ENCODE peak calls at places on chromosomes 5 and 9, in four cellular contexts. O, C, D and H are unnamed samples.

GRCh38 chr9:126705311-126705766 is 91.6 kb downstream of the LMX1B start:
- DNase-seq in C (peak), O (peak), D (peak), H (peak)

GRCh38 chr5:87909382-87909781 is 359.3 kb downstream of the TMEM161B start:
- DNase-seq in O (no peak), C (no peak), D (no peak), H (no peak)

GRCh38 chr9:110950041-110950645 is 88.1 kb downstream of the LPAR1 start:
- DNase-seq in C (no peak), O (no peak), D (no peak), H (no peak)

GRCh38 chr9:72292184-72292787 is 72.7 kb downstream of the ZFAND5 start:
- DNase-seq in C (no peak), O (peak), D (no peak), H (no peak)

GRCh38 chr9:116798521-116798920 is 111.4 kb downstream of the TRIM32 start:
- DNase-seq in C (no peak), D (no peak), O (no peak), H (no peak)

GRCh38 chr5:77697692-77698091 is 59.2 kb upstream of the OTP start:
- DNase-seq in C (no peak), O (no peak), D (no peak), H (no peak)

GRCh38 chr5:7927466-7928375 is 58.8 kb downstream of the MTRR start:
- DNase-seq in O (peak), C (no peak), D (peak), H (no peak)

GRCh38 chr5:58087131-58087530 is 372.8 kb downstream of the PLK2 start:
- DNase-seq in C (no peak), D (no peak), O (no peak), H (no peak)

GRCh38 chr9:111992523-111992922 is 95.9 kb downstream of the UGCG start:
- DNase-seq in D (no peak), C (no peak), O (no peak), H (no peak)

GRCh38 chr5:111934511-111934910 is 177.5 kb upstream of the NREP start:
- DNase-seq in D (no peak), O (no peak), C (no peak), H (no peak)

GRCh38 chr5:149367249-149367971 is 9.6 kb downstream of the PCYOX1L start:
- DNase-seq in D (peak), O (peak), C (no peak), H (peak)

GRCh38 chr9:107213080-107213479 is 70.0 kb upstream of the RAD23B start:
- DNase-seq in C (no peak), O (no peak), D (no peak), H (no peak)

GRCh38 chr5:39025456-39025855 is 48.7 kb downstream of the RICTOR start:
- DNase-seq in O (no peak), D (no peak), C (no peak), H (no peak)

GRCh38 chr5:107248065-107248695 is 422.6 kb downstream of the EFNA5 start:
- DNase-seq in D (peak), O (peak), C (no peak), H (peak)

GRCh38 chr9:5269249-5269715 is 35.2 kb downstream of the RLN2 start:
- DNase-seq in D (no peak), O (peak), C (no peak), H (no peak)

GRCh38 chr5:139148306-139148705 is 49.9 kb downstream of the SIL1 start:
- DNase-seq in C (peak), O (no peak), D (no peak), H (no peak)

GRCh38 chr5:137201876-137202275 is 297.2 kb downstream of the SPOCK1 start:
- DNase-seq in C (no peak), D (no peak), O (no peak), H (peak)

GRCh38 chr9:124452841-124453585 is 2.8 kb downstream of the ADGRD2 start:
- DNase-seq in O (no peak), C (no peak), D (no peak), H (peak)

GRCh38 chr9:119736478-119737454 is 367.5 kb upstream of the BRINP1 start:
- DNase-seq in O (no peak), D (no peak), C (no peak), H (no peak)

GRCh38 chr5:175027390-175027789 is 303.0 kb downstream of the MSX2 start:
- DNase-seq in O (no peak), D (no peak), C (no peak), H (no peak)

GRCh38 chr9:37591775-37592107 is 656 bp downstream of the TOMM5 start:
- DNase-seq in C (no peak), D (no peak), O (no peak), H (no peak)

GRCh38 chr9:105993921-105994715 is 299.8 kb downstream of the TMEM38B start:
- DNase-seq in C (no peak), O (no peak), D (no peak), H (no peak)

GRCh38 chr5:9391080-9391479 is 154.8 kb downstream of the SEMA5A start:
- DNase-seq in O (no peak), C (no peak), D (no peak), H (no peak)

GRCh38 chr5:73739650-73740049 is 113.7 kb downstream of the ARHGEF28 start:
- DNase-seq in O (no peak), D (no peak), C (no peak), H (no peak)
- H3K4me3 ChIP-seq in O (no peak), D (no peak), C (no peak), H (no peak)

GRCh38 chr9:96688215-96688614 is 33.1 kb upstream of the PRXL2C start:
- DNase-seq in C (no peak), O (no peak), D (no peak), H (no peak)
- H3K27ac ChIP-seq in C (peak), O (no peak), D (no peak), H (no peak)

GRCh38 chr5:3593771-3594513 is 1.7 kb upstream of the IRX1 start:
- DNase-seq in D (no peak), O (no peak), C (no peak), H (no peak)

GRCh38 chr5:3596261-3596825 is 711 bp downstream of the IRX1 start:
- DNase-seq in D (no peak), O (peak), C (no peak), H (no peak)

GRCh38 chr5:3595102-3595961 is at the start of gene IRX1:
- DNase-seq in C (no peak), D (no peak), O (peak), H (no peak)

GRCh38 chr5:3592298-3592697 is 3.3 kb upstream of the IRX1 start:
- DNase-seq in O (no peak), C (no peak), D (no peak), H (no peak)

GRCh38 chr5:3594514-3595101 is 1.0 kb upstream of the IRX1 start:
- DNase-seq in O (peak), C (no peak), D (no peak), H (no peak)
- H3K4me3 ChIP-seq in O (peak), C (peak), D (peak), H (no peak)

GRCh38 chr9:15885464-15885863 is 332.6 kb downstream of the CCDC171 start:
- DNase-seq in C (no peak), D (no peak), O (no peak), H (no peak)
- H3K27ac ChIP-seq in C (no peak), D (no peak), O (no peak), H (no peak)

GRCh38 chr9:97982191-97982718 is 886 bp upstream of the ANP32B start:
- DNase-seq in D (no peak), O (no peak), C (no peak), H (no peak)

GRCh38 chr9:97980918-97981827 is 2.0 kb upstream of the ANP32B start:
- DNase-seq in D (peak), C (no peak), O (no peak), H (no peak)

GRCh38 chr9:97980479-97980803 is 2.7 kb upstream of the ANP32B start:
- DNase-seq in O (no peak), C (no peak), D (peak), H (peak)

GRCh38 chr9:97982719-97983523 is at the start of gene ANP32B:
- DNase-seq in D (peak), O (peak), C (peak), H (peak)

GRCh38 chr9:97981828-97982164 is 1.3 kb upstream of the ANP32B start:
- DNase-seq in D (no peak), O (no peak), C (no peak), H (no peak)
- H3K4me3 ChIP-seq in D (no peak), O (no peak), C (no peak), H (no peak)

GRCh38 chr5:1797855-1798254 is 1.8 kb downstream of the MRPL36 start:
- DNase-seq in C (no peak), O (no peak), D (no peak), H (peak)

GRCh38 chr5:1797109-1797800 is 2.4 kb downstream of the MRPL36 start:
- DNase-seq in O (peak), C (no peak), D (no peak), H (peak)

GRCh38 chr5:1800470-1801060 is 642 bp upstream of the NDUFS6 start:
- DNase-seq in O (peak), C (no peak), D (no peak), H (peak)

GRCh38 chr5:1799602-1800469 is at the start of gene MRPL36:
- DNase-seq in O (peak), C (peak), D (peak), H (peak)

DNA sequence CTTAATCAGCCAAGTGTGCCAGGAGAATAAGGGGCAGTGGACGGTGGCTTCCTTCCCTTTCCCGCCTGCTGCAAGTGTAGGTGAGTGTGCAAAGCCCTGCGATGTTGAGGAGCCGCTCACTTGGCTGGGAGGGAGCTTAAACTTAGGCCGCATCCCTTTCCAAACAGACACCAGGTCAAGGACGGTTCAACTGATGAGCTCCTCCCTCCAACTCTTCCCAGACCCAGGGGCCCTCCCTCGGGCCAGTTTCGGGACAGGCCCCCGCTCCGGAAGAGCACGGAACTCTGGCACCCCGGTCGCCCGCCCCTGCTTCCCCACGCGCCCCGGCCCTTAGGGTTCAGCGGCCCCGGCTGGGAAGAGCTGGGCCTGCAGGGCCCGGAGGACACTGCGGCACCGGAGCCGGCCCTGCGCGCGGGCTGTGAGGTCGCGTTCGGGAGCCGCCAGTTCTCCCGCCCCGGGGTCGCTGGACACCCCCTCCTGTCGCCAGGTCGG is 481 bp downstream of the MRPL36 start:
- DNase-seq in O (peak), D (no peak), C (no peak), H (no peak)
- H3K27ac ChIP-seq in O (peak), D (no peak), C (peak), H (no peak)

DNA sequence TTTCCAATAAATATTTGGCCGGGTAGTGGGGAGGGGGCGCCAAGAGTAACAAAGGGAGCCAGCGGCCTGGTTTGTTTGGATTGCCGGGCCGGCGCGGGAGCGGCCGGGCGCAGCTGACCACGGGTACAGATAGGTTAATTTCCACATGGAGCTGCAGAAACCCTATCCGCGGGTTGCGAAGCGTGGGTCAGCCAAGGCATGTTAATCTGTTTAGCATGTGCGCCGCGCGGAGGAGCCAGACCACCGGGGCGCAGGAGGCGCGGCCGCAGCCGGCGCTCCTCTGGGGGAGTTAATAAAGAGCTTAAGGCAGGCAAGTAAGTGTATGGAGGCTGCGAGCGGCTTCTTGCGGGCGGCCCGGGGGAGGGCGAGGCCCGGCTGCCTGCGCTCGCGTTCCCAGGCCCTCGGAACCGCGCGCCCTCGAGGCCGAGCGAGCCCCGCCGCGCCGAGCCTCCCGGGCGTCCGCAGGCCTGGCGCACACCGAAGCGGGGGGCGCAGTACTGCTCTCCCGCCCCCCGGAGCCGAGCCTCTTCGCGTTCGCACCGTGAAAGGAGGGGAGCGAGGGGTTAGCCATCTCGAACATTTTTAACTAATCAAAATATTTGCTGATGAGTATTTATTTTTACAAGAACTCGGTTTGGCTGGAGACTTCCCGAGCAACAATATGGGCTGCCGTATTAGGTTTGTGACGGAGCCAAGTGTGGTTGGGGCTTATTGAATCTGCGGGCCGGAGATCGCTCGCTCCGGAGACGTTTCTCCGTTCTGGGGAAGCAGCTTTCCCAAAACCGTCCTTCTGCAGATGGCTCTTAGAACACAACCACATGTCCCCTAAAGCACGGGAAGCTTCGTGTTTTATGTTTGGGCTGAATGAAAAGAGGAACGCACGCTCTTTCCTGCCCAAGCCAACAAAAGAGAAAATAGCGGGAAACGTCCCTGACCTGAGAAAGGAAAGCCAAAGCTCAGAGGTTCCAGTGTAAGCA is 28.9 kb downstream of the FOXD1 start:
- DNase-seq in O (peak), C (no peak), D (no peak), H (peak)
- H3K4me3 ChIP-seq in O (peak), C (no peak), D (peak), H (peak)

GRCh38 chr9:114757984-114758383 is 47.9 kb downstream of the TNFSF15 start:
- DNase-seq in C (no peak), D (no peak), O (no peak), H (no peak)
- H3K27ac ChIP-seq in C (no peak), D (no peak), O (no peak), H (no peak)

GRCh38 chr9:113233146-113233545 is 11.8 kb downstream of the SLC31A1 start:
- DNase-seq in O (no peak), D (no peak), C (no peak), H (no peak)

GRCh38 chr9:113237026-113237425 is 15.7 kb downstream of the SLC31A1 start:
- DNase-seq in D (no peak), C (no peak), O (peak), H (no peak)

GRCh38 chr9:113238859-113239231 is 17.5 kb downstream of the SLC31A1 start:
- DNase-seq in O (no peak), D (no peak), C (no peak), H (no peak)

GRCh38 chr9:113241161-113241560 is 19.8 kb downstream of the SLC31A1 start:
- DNase-seq in O (no peak), D (no peak), C (no peak), H (no peak)

GRCh38 chr9:113238202-113238858 is 17.0 kb downstream of the SLC31A1 start:
- DNase-seq in C (no peak), D (no peak), O (no peak), H (no peak)
- H3K4me3 ChIP-seq in C (no peak), D (no peak), O (no peak), H (no peak)